ENCODE peak calls at places on chromosomes 12 and 14, in nine cellular contexts. V, M, B, E, X, K, U, R and Z are unnamed samples.

GRCh38 chr12:2058837-2059236 is 6.0 kb downstream of the CACNA1C start:
- DNase-seq in M (no peak), E (no peak), K (no peak), B (no peak), U (no peak), V (no peak), X (no peak), R (no peak), Z (no peak)

GRCh38 chr12:108004368-108004767 is 124.7 kb upstream of the WSCD2 start:
- DNase-seq in X (no peak), U (no peak), M (no peak), R (peak), K (no peak), B (no peak), E (no peak), V (no peak), Z (no peak)

GRCh38 chr14:74459981-74460380 is 33.1 kb downstream of the NPC2 start:
- DNase-seq in K (no peak), B (no peak), R (no peak), U (no peak), X (no peak), E (no peak), V (no peak), M (no peak), Z (no peak)

GRCh38 chr14:30848449-30849240 is 25.7 kb upstream of the COCH start:
- DNase-seq in B (no peak), V (no peak), K (no peak), E (no peak), X (no peak), R (no peak), U (no peak), M (no peak), Z (no peak)

GRCh38 chr14:69917287-69917686 is 38.1 kb downstream of the SMOC1 start:
- DNase-seq in M (no peak), B (no peak), E (no peak), V (no peak), K (no peak), U (no peak), R (no peak), X (no peak), Z (no peak)

GRCh38 chr14:91374287-91374880 is 43.2 kb downstream of the CCDC88C start:
- DNase-seq in U (no peak), R (no peak), E (no peak), B (no peak), M (no peak), K (no peak), X (no peak), V (peak), Z (no peak)

GRCh38 chr12:87847147-87847546 is 182.1 kb downstream of the C12orf50 start:
- DNase-seq in X (no peak), E (no peak), V (no peak), U (no peak), R (no peak), B (no peak), M (no peak), K (no peak), Z (no peak)

GRCh38 chr14:52342849-52343606 is 28.9 kb downstream of the PTGER2 start:
- DNase-seq in E (no peak), V (no peak), X (no peak), R (peak), M (no peak), U (no peak), K (no peak), B (peak), Z (no peak)

GRCh38 chr14:34722723-34723545 is 8.5 kb upstream of the CFL2 start:
- DNase-seq in V (no peak), X (peak), E (peak), U (no peak), R (peak), K (no peak), M (peak), B (peak), Z (peak)

GRCh38 chr14:77023001-77023996 is 5.2 kb downstream of the IRF2BPL start:
- DNase-seq in K (no peak), E (no peak), R (peak), X (no peak), V (no peak), U (no peak), B (peak), M (no peak), Z (no peak)

GRCh38 chr12:56718167-56718566 is 6.9 kb downstream of the NACA start:
- DNase-seq in R (no peak), U (no peak), K (no peak), V (no peak), X (no peak), M (no peak), E (no peak), B (no peak), Z (no peak)

GRCh38 chr12:93957870-93958269 is 190.5 kb upstream of the PLXNC1 start:
- DNase-seq in E (no peak), R (no peak), B (no peak), U (no peak), M (no peak), K (no peak), X (no peak), V (no peak), Z (no peak)

GRCh38 chr12:6091786-6092566 is 32.5 kb downstream of the VWF start:
- DNase-seq in U (no peak), R (no peak), M (no peak), V (no peak), B (no peak), X (no peak), E (no peak), K (no peak), Z (no peak)

GRCh38 chr12:49652921-49653520 is 29.7 kb downstream of the PRPF40B start:
- DNase-seq in M (no peak), B (no peak), X (no peak), K (no peak), E (no peak), R (no peak), U (no peak), V (peak), Z (no peak)

GRCh38 chr14:102317564-102318248 is 1.8 kb upstream of the ZNF839 start:
- DNase-seq in V (no peak), E (no peak), M (no peak), K (no peak), X (no peak), B (peak), R (peak), U (peak), Z (peak)

GRCh38 chr14:51079085-51079484 is 15.8 kb downstream of the TRIM9 start:
- DNase-seq in R (peak), E (no peak), U (no peak), V (no peak), B (no peak), X (no peak), M (no peak), K (no peak), Z (no peak)

GRCh38 chr14:32728957-32729356 is 209.7 kb upstream of the NPAS3 start:
- DNase-seq in V (no peak), U (no peak), R (peak), K (no peak), B (no peak), M (no peak), X (no peak), E (no peak), Z (no peak)

GRCh38 chr12:75452675-75453330 is 27.8 kb upstream of the GLIPR1 start:
- DNase-seq in K (no peak), M (no peak), U (no peak), B (peak), R (peak), X (no peak), V (no peak), E (no peak), Z (no peak)

GRCh38 chr12:79555006-79555925 is 135.5 kb downstream of the PAWR start:
- DNase-seq in K (no peak), B (peak), M (no peak), X (no peak), R (peak), U (no peak), E (no peak), V (no peak), Z (no peak)

GRCh38 chr12:53252349-53252916 is 15.7 kb upstream of the ESPL1 start:
- DNase-seq in V (no peak), R (peak), M (no peak), U (peak), B (no peak), K (peak), E (no peak), X (no peak), Z (no peak)

GRCh38 chr12:27206801-27207502 is 37.1 kb upstream of the STK38L start:
- DNase-seq in U (no peak), R (no peak), V (no peak), B (no peak), K (no peak), M (no peak), X (no peak), E (no peak), Z (no peak)

GRCh38 chr12:110790301-110790700 is 47.6 kb upstream of the PPP1CC start:
- DNase-seq in X (no peak), K (no peak), B (no peak), U (no peak), M (no peak), E (no peak), R (peak), V (no peak), Z (no peak)

GRCh38 chr12:53459097-53459496 is 7.2 kb downstream of the PCBP2 start:
- DNase-seq in X (no peak), B (no peak), U (no peak), M (no peak), E (no peak), V (no peak), R (no peak), K (no peak), Z (no peak)

GRCh38 chr12:52230364-52231281 is 2.4 kb upstream of the KRT7 start:
- DNase-seq in X (no peak), R (peak), V (peak), K (peak), U (peak), M (no peak), E (no peak), B (peak), Z (no peak)